ENCODE peak calls at places on chromosomes 7 and 10, in four cellular contexts. R is epithelial cell of esophagus; M is T-cell; H is stimulated activated CD8-positive, alpha-beta memory T cell treated with anti-CD3 and anti-CD28 coated beads, Interleukin-4, amount 100 ng/mL, for 24 hours. J is an unnamed sample.

GRCh38 chr7:134029743-134030142 is 97.4 kb upstream of the LRGUK start:
- DNase-seq in R (no peak), M (no peak), H (no peak), J (no peak)

GRCh38 chr7:19113855-19114590 is 3.4 kb downstream of the TWIST1 start:
- DNase-seq in R (peak; percentile 51), M (no peak), H (no peak), J (no peak)

GRCh38 chr10:24723386-24723787 is 300 bp downstream of the ARHGAP21 start:
- DNase-seq in R (no peak), M (no peak), H (no peak), J (no peak)

GRCh38 chr7:50807026-50807730 is 24.5 kb upstream of the GRB10 start:
- DNase-seq in R (peak; percentile 52), M (no peak), H (no peak), J (no peak)

GRCh38 chr7:51040777-51041176 is 258.1 kb upstream of the GRB10 start:
- DNase-seq in R (no peak), M (no peak), H (no peak), J (no peak)

GRCh38 chr7:139720705-139721231 is 57.0 kb downstream of the HIPK2 start:
- DNase-seq in R (no peak), M (no peak), H (no peak), J (no peak)

GRCh38 chr7:148474421-148474820 is 116.1 kb upstream of the C7orf33 start:
- DNase-seq in R (no peak), M (no peak), H (no peak), J (no peak)

GRCh38 chr7:99128076-99128950 is 15.6 kb downstream of the SMURF1 start:
- DNase-seq in R (peak; percentile 38), M (no peak), H (no peak), J (no peak)

GRCh38 chr10:11012476-11012875 is 5.2 kb upstream of the CELF2 start:
- DNase-seq in R (no peak), M (no peak), H (no peak), J (no peak)

GRCh38 chr10:103554488-103555320 is 61.2 kb downstream of the NEURL1 start:
- DNase-seq in R (peak; percentile 68), M (no peak), H (no peak), J (peak; percentile 85)

GRCh38 chr10:26463986-26464385 is 25.8 kb downstream of the APBB1IP start:
- DNase-seq in R (no peak), M (no peak), H (no peak), J (no peak)

GRCh38 chr10:21602313-21602712 is 68.3 kb downstream of the MLLT10 start:
- DNase-seq in R (no peak), M (no peak), H (no peak), J (no peak)

GRCh38 chr10:73649876-73650536 is 5.8 kb downstream of the SYNPO2L start:
- DNase-seq in R (no peak), M (no peak), H (no peak), J (no peak)

GRCh38 chr10:68938117-68938516 is 17.9 kb upstream of the DDX21 start:
- DNase-seq in R (peak; percentile 13), M (no peak), H (no peak), J (no peak)

GRCh38 chr10:99917963-99918825 is 91.6 kb downstream of the DNMBP start:
- DNase-seq in R (no peak), M (no peak), H (no peak), J (peak; percentile 41)

GRCh38 chr10:79182122-79182521 is 113.4 kb downstream of the ZMIZ1 start:
- DNase-seq in R (no peak), M (no peak), H (no peak), J (no peak)

GRCh38 chr7:101602484-101603241 is 26.4 kb downstream of the MYL10 start:
- DNase-seq in R (peak; percentile 78), M (peak; percentile 61), H (peak; percentile 55), J (peak; percentile 60)

GRCh38 chr7:92881091-92881485 is 44.7 kb upstream of the CDK6 start:
- DNase-seq in R (no peak), M (no peak), H (no peak), J (no peak)

GRCh38 chr7:73652541-73652949 is 15.1 kb upstream of the VPS37D start:
- DNase-seq in R (peak; percentile 29), M (no peak), H (no peak), J (no peak)

GRCh38 chr7:37054631-37055300 is 330.5 kb upstream of the AOAH start:
- DNase-seq in R (no peak), M (no peak), H (no peak), J (no peak)

GRCh38 chr7:26555971-26556830 is 264.5 kb downstream of the SNX10 start:
- DNase-seq in R (no peak), M (no peak), H (no peak), J (no peak)

GRCh38 chr7:84247591-84247990 is 53.0 kb upstream of the SEMA3A start:
- DNase-seq in R (peak; percentile 86), M (no peak), H (no peak), J (no peak)

GRCh38 chr7:31785081-31785480 is 98.1 kb downstream of the PPP1R17 start:
- DNase-seq in R (no peak), M (no peak), H (no peak), J (no peak)

GRCh38 chr7:137944168-137944567 is 57.7 kb downstream of the CREB3L2 start:
- DNase-seq in R (no peak), M (no peak), H (no peak), J (no peak)

GRCh38 chr10:7107287-7107686 is 303.5 kb downstream of the SFMBT2 start:
- DNase-seq in R (peak; percentile 2), M (no peak), H (no peak), J (no peak)

GRCh38 chr7:95725170-95725569 is 47.2 kb upstream of the DYNC1I1 start:
- DNase-seq in R (no peak), M (no peak), H (no peak), J (no peak)

GRCh38 chr7:25894002-25894901 is 257.7 kb upstream of the NFE2L3 start:
- DNase-seq in R (peak; percentile 90), M (peak; percentile 35), H (peak; percentile 13), J (no peak)

GRCh38 chr7:42833411-42833810 is 78.5 kb downstream of the C7orf25 start:
- DNase-seq in R (no peak), M (no peak), H (no peak), J (no peak)

GRCh38 chr7:38675500-38676106 is 44.4 kb upstream of the AMPH start:
- DNase-seq in R (no peak), M (no peak), H (no peak), J (no peak)

GRCh38 chr10:73859441-73860049 is 14.8 kb downstream of the CAMK2G start:
- DNase-seq in R (no peak), M (peak; percentile 24), H (peak; percentile 35), J (no peak)

GRCh38 chr7:28458732-28459131 is 46.4 kb downstream of the CREB5 start:
- DNase-seq in R (no peak), M (no peak), H (no peak), J (no peak)

GRCh38 chr7:140397784-140398750 is at the start of gene SLC37A3:
- DNase-seq in R (peak; percentile 87), M (peak; percentile 83), H (peak; percentile 82), J (peak; percentile 88)

GRCh38 chr10:26832960-26833359 is 27.8 kb downstream of the ABI1 start:
- DNase-seq in R (no peak), M (no peak), H (no peak), J (no peak)

GRCh38 chr10:58175990-58176910 is 91.4 kb downstream of the IPMK start:
- DNase-seq in R (peak; percentile 54), M (no peak), H (no peak), J (no peak)